ENCODE peak calls at places on chromosomes 5 and 9, in six cellular contexts. J is HCT116, V is stomach, N is prostate gland, X is HepG2, L is spleen. F is an unnamed sample.
A peak's percentile ranks its signal among the peaks of the same experiment; 100 is the strongest.

GRCh38 chr9:113463418-113464285 is at the start of gene RGS3:
- DNase-seq in L (no peak), V (peak; percentile 84), X (peak; percentile 66), J (peak; percentile 42), N (peak; percentile 58), F (no peak)

GRCh38 chr9:97475079-97475478 is 26.4 kb upstream of the TMOD1 start:
- DNase-seq in J (no peak), L (no peak), V (no peak), X (no peak), N (no peak), F (no peak)

GRCh38 chr9:33202552-33203300 is 35.6 kb upstream of the B4GALT1 start:
- DNase-seq in V (peak; percentile 42), J (no peak), L (peak; percentile 84), X (no peak), N (no peak), F (peak; percentile 25)

GRCh38 chr5:119420173-119420572 is 32.1 kb upstream of the HSD17B4 start:
- DNase-seq in N (peak; percentile 49), J (no peak), L (no peak), V (peak; percentile 59), X (no peak), F (no peak)

GRCh38 chr9:131875828-131876485 is 136.1 kb upstream of the RAPGEF1 start:
- DNase-seq in V (no peak), L (peak; percentile 36), X (no peak), N (no peak), J (no peak), F (no peak)

GRCh38 chr9:135523521-135524129 is 2.4 kb downstream of the LCN1 start:
- DNase-seq in J (no peak), X (no peak), V (peak; percentile 13), N (no peak), L (no peak), F (no peak)

GRCh38 chr5:1514027-1514818 is 9.5 kb downstream of the LPCAT1 start:
- DNase-seq in N (no peak), V (peak; percentile 22), L (peak; percentile 75), J (no peak), X (no peak), F (no peak)

GRCh38 chr5:173229381-173229959 is 5.5 kb downstream of the NKX2-5 start:
- DNase-seq in L (peak; percentile 66), N (no peak), V (no peak), X (no peak), J (no peak), F (no peak)

GRCh38 chr5:94503677-94504076 is 114.7 kb downstream of the KIAA0825 start:
- DNase-seq in V (no peak), X (no peak), N (no peak), J (no peak), L (no peak), F (no peak)

GRCh38 chr5:89421035-89421434 is 538.1 kb upstream of the MEF2C start:
- DNase-seq in V (no peak), X (no peak), J (no peak), L (no peak), N (no peak), F (no peak)

GRCh38 chr5:61232490-61232889 is 70.2 kb upstream of the SMIM15 start:
- DNase-seq in V (no peak), X (no peak), N (no peak), J (no peak), L (no peak), F (no peak)

GRCh38 chr5:139717221-139717620 is 69.1 kb downstream of the CXXC5 start:
- DNase-seq in L (no peak), N (no peak), V (no peak), J (no peak), X (no peak), F (no peak)

GRCh38 chr5:143263272-143263810 is 140.1 kb downstream of the NR3C1 start:
- DNase-seq in X (no peak), N (no peak), V (no peak), L (no peak), J (no peak), F (no peak)

GRCh38 chr9:2195211-2195610 is 180.1 kb downstream of the SMARCA2 start:
- DNase-seq in X (no peak), N (no peak), J (no peak), V (no peak), L (no peak), F (no peak)

GRCh38 chr5:140345919-140346347 is 470 bp downstream of the HBEGF start:
- DNase-seq in V (peak; percentile 68), J (no peak), N (peak; percentile 52), X (peak; percentile 35), L (peak; percentile 88), F (peak; percentile 37)

GRCh38 chr9:135087899-135088347 is 455 bp downstream of the OLFM1 start:
- DNase-seq in N (no peak), V (no peak), L (no peak), J (no peak), X (no peak), F (no peak)

GRCh38 chr9:93974151-93974550 is 19.0 kb upstream of the BARX1 start:
- DNase-seq in N (no peak), L (no peak), X (no peak), J (no peak), V (peak; percentile 87), F (no peak)

DNA sequence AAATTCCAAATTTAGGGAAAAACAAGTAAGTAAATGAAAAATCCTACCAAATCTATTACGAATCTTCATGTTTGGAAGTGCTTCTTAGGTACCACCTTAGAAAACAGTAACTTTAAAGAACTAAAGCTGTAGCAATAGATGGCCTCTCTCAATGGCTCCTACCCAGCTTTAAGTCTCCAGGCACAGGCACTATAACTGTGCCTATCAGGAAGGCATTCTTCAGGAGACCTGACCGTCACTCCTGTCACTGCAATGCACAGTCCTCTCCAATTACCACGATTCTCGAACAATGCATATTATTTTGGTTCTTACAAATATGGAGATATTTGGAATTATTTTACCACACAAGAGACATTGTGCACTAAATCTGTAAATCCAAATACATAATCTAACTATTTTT is 12.9 kb downstream of the NFIB start:
- DNase-seq in V (no peak), J (no peak), L (no peak), X (no peak), N (no peak), F (no peak)
- TF ChIP-seq POLR2A in V (no peak), J (no peak), L (no peak), X (no peak), N (no peak), F (no peak)

GRCh38 chr5:45737153-45737552 is 41.0 kb upstream of the HCN1 start:
- DNase-seq in X (no peak), V (no peak), N (no peak), J (no peak), L (no peak), F (no peak)
- TF ChIP-seq POLR2AphosphoS5 in X (no peak), V (no peak), N (no peak), J (no peak), L (no peak), F (no peak)

DNA sequence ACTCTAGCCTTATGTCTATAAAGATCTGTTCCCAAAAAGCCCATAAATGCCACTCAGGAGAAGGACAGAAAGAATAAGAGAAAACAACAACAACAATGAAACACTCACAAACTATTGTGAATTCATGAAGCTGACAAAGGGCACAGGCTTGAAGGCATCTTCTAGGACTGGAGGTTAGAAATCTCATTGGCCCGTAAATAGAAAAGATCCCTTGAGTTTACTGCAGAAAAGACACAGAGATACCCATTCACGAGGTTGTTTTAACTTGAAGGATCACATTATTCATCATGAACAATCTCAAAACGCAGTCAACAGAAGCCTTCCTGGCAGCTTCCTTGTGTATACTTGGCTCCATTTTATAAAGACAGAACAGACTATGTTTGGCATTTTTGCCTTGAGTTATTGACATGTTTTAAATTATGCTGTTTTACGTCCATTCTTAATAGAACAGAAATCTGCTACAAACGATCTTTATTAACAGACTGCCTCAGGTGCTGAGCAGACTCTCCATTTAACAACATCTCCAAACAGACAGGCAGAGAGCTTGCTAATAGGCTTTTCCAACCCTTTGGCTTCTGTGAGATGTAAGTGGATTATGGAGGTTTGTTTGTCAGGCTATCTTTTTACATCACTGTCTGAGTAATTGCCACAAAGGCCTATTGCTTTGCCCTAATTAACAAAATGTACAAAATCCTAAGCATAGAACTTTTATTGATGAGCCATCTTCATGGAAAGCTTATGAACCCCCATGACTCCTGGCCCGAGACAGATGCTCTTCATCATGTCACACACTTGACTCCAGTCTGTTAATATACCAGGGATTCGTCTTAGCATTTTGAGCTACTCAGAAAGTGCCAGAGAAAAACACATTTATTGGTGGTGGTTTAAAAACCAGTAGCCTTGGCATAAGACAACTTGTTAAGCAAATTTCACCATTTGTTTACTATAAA is 735.3 kb upstream of the ZNF608 start:
- DNase-seq in V (no peak), N (no peak), J (no peak), L (no peak), X (no peak), F (no peak)
- TF ChIP-seq POLR2A in V (no peak), N (no peak), J (no peak), L (no peak), X (no peak), F (no peak)

DNA sequence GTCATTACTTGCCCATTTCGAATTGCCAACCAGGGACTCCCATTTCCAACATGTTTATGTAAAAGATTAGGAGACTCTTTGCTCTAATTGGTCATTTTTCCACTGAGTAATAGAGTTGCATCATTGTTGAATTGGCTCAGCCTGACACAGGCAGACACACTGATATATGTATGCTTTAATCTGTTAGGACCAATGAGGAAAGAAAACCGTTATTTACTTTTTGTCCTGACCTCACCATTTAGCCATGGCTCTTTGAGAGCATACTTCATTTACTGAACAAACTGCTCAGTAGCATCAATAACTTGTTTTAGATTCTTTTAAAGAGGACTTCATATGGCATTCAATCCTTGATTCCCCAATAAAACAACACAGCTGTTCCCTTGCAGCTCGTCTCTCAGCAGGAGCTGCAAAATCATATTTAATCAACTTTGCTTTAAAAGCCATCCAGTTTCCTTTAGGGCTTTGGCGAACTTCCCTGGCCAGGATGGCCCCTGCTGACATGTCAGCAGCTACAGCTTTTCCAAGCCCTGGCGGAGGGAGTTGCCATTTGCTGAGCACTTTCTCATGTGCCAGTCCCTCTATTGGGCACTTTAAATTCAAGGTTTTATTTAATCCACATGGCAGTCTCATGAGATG is 251.5 kb upstream of the TNC start:
- DNase-seq in N (peak; percentile 6), J (no peak), X (no peak), V (no peak), L (no peak), F (no peak)
- TF ChIP-seq POLR2AphosphoS5 in N (peak; percentile 14), J (no peak), X (no peak), V (peak; percentile 36), L (no peak), F (no peak)

F was measured in GM12891.